ENCODE peak calls at places on chromosomes 16 and 17, in seven cellular contexts. A is dorsolateral prefrontal cortex, W is OCI-LY7, Y is GM12865, D is AG09309, P is upper lobe of right lung, F is foreskin fibroblast. H is an unnamed sample.
A peak's percentile ranks its signal among the peaks of the same experiment; 100 is the strongest.

GRCh38 chr17:67056746-67057490 is 12.6 kb downstream of the CACNG1 start:
- DNase-seq in F (no peak), D (no peak), P (no peak), W (peak; percentile 16), Y (no peak), A (no peak), H (peak; percentile 72)

GRCh38 chr17:43599046-43599395 is 52.9 kb upstream of the ETV4 start:
- DNase-seq in Y (no peak), F (no peak), W (no peak), A (no peak), P (no peak), D (no peak), H (no peak)

GRCh38 chr17:16215002-16215272 is 397 bp downstream of the NCOR1 start:
- DNase-seq in W (peak; percentile 60), D (no peak), Y (peak; percentile 64), F (peak; percentile 50), A (peak; percentile 32), P (peak; percentile 86), H (peak; percentile 31)

GRCh38 chr16:49491736-49492089 is 118.1 kb downstream of the C16orf78 start:
- DNase-seq in P (peak; percentile 56), W (no peak), Y (no peak), F (no peak), D (no peak), A (peak; percentile 43), H (no peak)

GRCh38 chr17:15440347-15440746 is 27.1 kb downstream of the CDRT4 start:
- DNase-seq in W (no peak), A (no peak), F (no peak), P (no peak), Y (no peak), D (no peak), H (peak; percentile 32)

GRCh38 chr16:81618187-81618586 is 160.9 kb upstream of the PLCG2 start:
- DNase-seq in F (no peak), D (no peak), W (no peak), A (no peak), Y (no peak), P (no peak), H (no peak)

GRCh38 chr17:77036841-77037381 is 103.9 kb upstream of the SEC14L1 start:
- DNase-seq in W (peak; percentile 86), F (no peak), A (peak; percentile 54), P (no peak), Y (peak; percentile 19), D (no peak), H (no peak)

GRCh38 chr17:48328457-48328856 is 101.6 kb downstream of the SKAP1 start:
- DNase-seq in A (no peak), Y (no peak), W (no peak), F (no peak), D (no peak), P (no peak), H (no peak)

GRCh38 chr16:86614699-86615098 is 36.4 kb downstream of the FOXL1 start:
- DNase-seq in A (no peak), W (no peak), D (no peak), P (no peak), F (no peak), Y (no peak), H (no peak)

GRCh38 chr17:28381141-28381825 is 9.8 kb downstream of the SARM1 start:
- DNase-seq in A (no peak), F (no peak), W (no peak), D (no peak), P (peak; percentile 84), Y (no peak), H (no peak)

GRCh38 chr16:88759976-88760350 is 25.1 kb downstream of the PIEZO1 start:
- DNase-seq in F (no peak), A (no peak), P (no peak), Y (no peak), W (no peak), D (no peak), H (no peak)

GRCh38 chr17:17837380-17837821 is 615 bp upstream of the SREBF1 start:
- DNase-seq in P (no peak), W (peak; percentile 53), Y (no peak), F (peak; percentile 92), A (no peak), D (no peak), H (no peak)

GRCh38 chr17:82517230-82517865 is 2.2 kb upstream of the FOXK2 start:
- DNase-seq in Y (no peak), W (no peak), A (no peak), F (no peak), D (peak; percentile 77), P (no peak), H (no peak)

GRCh38 chr16:54171855-54172537 is 114.6 kb downstream of the IRX3 start:
- DNase-seq in Y (no peak), D (peak; percentile 51), F (peak; percentile 12), W (no peak), A (no peak), P (no peak), H (no peak)

GRCh38 chr17:29257756-29258155 is 11.1 kb downstream of the CRYBA1 start:
- DNase-seq in F (peak; percentile 70), P (no peak), A (no peak), D (no peak), Y (no peak), W (no peak), H (no peak)

GRCh38 chr16:1972490-1972877 is 631 bp downstream of the TBL3 start:
- DNase-seq in W (no peak), Y (no peak), P (peak; percentile 70), F (peak; percentile 69), D (no peak), A (no peak), H (no peak)

GRCh38 chr16:89434490-89434889 is 55.9 kb downstream of the ANKRD11 start:
- DNase-seq in W (no peak), Y (no peak), P (no peak), D (no peak), A (no peak), F (no peak), H (no peak)

GRCh38 chr17:69414408-69415274 is at the start of gene MAP2K6:
- DNase-seq in P (peak; percentile 90), F (peak; percentile 87), W (peak; percentile 91), Y (peak; percentile 90), D (no peak), A (peak; percentile 87), H (peak; percentile 96)

DNA sequence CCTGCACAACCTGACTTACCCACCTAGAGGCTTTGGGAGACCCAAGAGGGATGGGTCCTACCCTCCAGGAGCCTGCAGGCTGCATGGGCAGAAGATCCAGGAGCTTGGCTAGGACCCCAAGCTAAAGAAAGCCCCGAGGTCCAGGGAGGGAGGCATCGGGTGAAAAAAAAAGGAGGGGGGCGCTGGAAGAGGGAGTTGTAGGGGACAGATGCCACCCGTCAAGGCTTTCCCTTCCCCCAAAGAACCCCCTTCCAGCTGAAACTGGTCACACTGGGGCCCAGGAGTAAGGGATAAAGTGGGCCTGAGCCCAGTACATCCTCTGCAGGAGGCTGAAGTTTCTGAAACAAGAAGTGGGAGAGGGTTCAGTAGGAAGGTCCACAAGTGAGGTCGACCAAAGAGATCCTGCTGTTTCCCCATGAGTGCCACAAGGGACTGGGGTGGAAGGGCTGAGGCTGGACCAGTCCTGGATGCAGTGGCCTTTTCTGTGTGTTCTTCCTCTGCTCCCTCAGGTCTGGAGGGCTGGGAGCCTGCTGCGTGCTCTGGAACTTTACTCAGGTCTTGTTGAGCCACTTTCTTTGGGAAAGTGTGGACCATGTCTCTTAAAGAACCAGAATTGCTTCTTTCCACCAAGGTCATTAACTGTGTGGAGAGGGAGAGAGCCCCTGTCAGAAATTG is 14.2 kb upstream of the CBFB start:
- DNase-seq in P (peak; percentile 26), D (no peak), W (no peak), F (no peak), A (no peak), Y (no peak), H (no peak)
- H3K4me3 ChIP-seq in P (peak overlapping the region; percentile 56), D (no peak overlapping the region), W (peak overlapping the region; percentile 54), F (peak overlapping the region; percentile 52), A (peak overlapping the region; percentile 53), Y (no peak overlapping the region), H (no peak overlapping the region)

DNA sequence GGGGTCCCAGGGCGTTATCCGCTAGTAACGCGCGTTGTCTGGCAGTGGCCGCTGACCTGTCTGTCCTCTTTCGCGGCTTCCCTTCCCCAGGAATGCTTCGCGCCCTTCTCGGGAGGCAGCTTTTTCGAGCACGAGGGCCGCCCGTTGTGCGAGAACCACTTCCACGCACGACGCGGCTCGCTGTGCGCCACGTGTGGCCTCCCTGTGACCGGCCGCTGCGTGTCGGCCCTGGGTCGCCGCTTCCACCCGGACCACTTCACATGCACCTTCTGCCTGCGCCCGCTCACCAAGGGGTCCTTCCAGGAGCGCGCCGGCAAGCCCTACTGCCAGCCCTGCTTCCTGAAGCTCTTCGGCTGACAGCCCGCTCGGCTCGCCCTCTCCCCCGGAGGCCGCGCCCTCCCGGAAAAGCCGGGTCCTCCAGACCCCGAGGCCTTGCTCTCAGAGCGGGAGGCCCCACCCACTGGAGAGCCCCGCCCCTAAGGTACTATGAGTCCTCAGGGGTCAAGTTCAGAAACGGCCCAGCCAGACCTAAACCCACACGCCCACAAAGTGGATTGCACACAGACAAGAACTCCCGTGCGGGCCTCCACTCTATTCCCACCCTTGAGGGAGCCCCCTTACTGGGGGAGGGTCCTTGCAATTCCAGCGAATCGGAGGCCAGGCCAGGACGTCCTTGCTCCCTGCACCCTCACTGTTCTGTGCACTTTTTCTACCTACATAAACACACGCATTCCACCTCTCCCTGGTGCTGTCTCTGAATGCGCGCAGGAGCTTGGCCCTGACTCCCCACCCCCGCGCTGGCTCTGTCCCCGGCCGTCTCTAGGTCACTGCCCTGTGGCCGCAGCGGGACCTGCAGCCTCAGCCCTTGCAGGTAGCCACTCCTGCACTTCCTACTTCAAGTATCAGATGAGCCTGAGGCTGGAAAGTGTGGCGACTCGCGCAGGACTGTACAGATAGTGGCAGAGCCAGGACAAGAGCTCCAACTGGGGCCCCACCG is 5.4 kb upstream of the SLC5A2 start:
- DNase-seq in P (peak; percentile 93), D (no peak), A (no peak), Y (no peak), F (no peak), W (no peak), H (no peak)
- TF ChIP-seq CTCF in P (peak; percentile 40), D (no peak), A (no peak), Y (no peak), F (no peak), W (no peak), H (no peak)

GRCh38 chr16:73149329-73149728 is 101.4 kb upstream of the ZFHX3 start:
- DNase-seq in Y (no peak), P (no peak), D (no peak), W (no peak), F (no peak), A (no peak), H (no peak)

GRCh38 chr16:73145166-73145565 is 97.2 kb upstream of the ZFHX3 start:
- DNase-seq in W (no peak), A (no peak), F (no peak), Y (no peak), D (no peak), P (no peak), H (no peak)

GRCh38 chr16:73150790-73151189 is 102.9 kb upstream of the ZFHX3 start:
- DNase-seq in P (no peak), D (no peak), Y (no peak), W (no peak), A (no peak), F (no peak), H (no peak)

GRCh38 chr16:73151225-73151624 is 103.3 kb upstream of the ZFHX3 start:
- DNase-seq in D (no peak), W (no peak), P (no peak), F (no peak), A (no peak), Y (no peak), H (no peak)

GRCh38 chr16:73147958-73148357 is 100.0 kb upstream of the ZFHX3 start:
- DNase-seq in W (no peak), D (no peak), F (no peak), A (no peak), Y (no peak), P (no peak), H (no peak)
- H3K4me3 ChIP-seq in W (no peak overlapping the region), D (no peak overlapping the region), F (no peak overlapping the region), A (no peak overlapping the region), Y (no peak overlapping the region), P (no peak overlapping the region), H (no peak overlapping the region)

GRCh38 chr17:40022961-40023541 is 7.8 kb downstream of the CSF3 start:
- DNase-seq in Y (no peak), A (no peak), D (no peak), F (no peak), W (no peak), P (peak; percentile 82), H (no peak)
- TF ChIP-seq CTCF in Y (no peak), A (no peak), D (no peak), F (no peak), W (no peak), P (no peak), H (no peak)